ENCODE peak calls at places on chromosomes 6 and 20, in ten cellular contexts. P is CD8-positive, alpha-beta memory T cell; D is heart right ventricle; F is AG04450; K is tibial nerve; W is CD8-positive, alpha-beta T cell; M is Peyer's patch; R is HL-60; T is naive thymus-derived CD4-positive, alpha-beta T cell; Z is CD4-positive, alpha-beta memory T cell. N is an unnamed sample.

GRCh38 chr6:11700118-11700718 is 78.4 kb downstream of the ADTRP start:
- DNase-seq in P (no peak), D (no peak), F (no peak), K (peak), W (no peak), M (no peak), R (no peak), T (peak), Z (no peak), N (no peak)

GRCh38 chr6:44010411-44011349 is 116.6 kb downstream of the MRPL14 start:
- DNase-seq in P (no peak), D (peak), F (peak), K (no peak), W (no peak), M (no peak), R (peak), T (no peak), Z (no peak), N (no peak)

GRCh38 chr6:45832063-45832462 is 183.6 kb downstream of the CLIC5 start:
- DNase-seq in P (no peak), D (no peak), F (no peak), K (no peak), W (no peak), M (no peak), R (no peak), T (no peak), Z (no peak), N (no peak)

GRCh38 chr6:31697555-31697954 is 5.6 kb downstream of the ABHD16A start:
- DNase-seq in P (no peak), D (no peak), F (no peak), K (no peak), W (no peak), M (no peak), R (no peak), T (no peak), Z (no peak), N (no peak)

GRCh38 chr6:123655520-123656306 is 19.0 kb upstream of the TRDN start:
- DNase-seq in P (no peak), D (no peak), F (no peak), K (no peak), W (no peak), M (no peak), R (no peak), T (no peak), Z (no peak), N (no peak)

GRCh38 chr6:71452709-71453108 is 164.1 kb downstream of the OGFRL1 start:
- DNase-seq in P (no peak), D (no peak), F (no peak), K (no peak), W (no peak), M (no peak), R (no peak), T (no peak), Z (no peak), N (no peak)

GRCh38 chr6:25103603-25104002 is 167.8 kb upstream of the RIPOR2 start:
- DNase-seq in P (no peak), D (no peak), F (no peak), K (no peak), W (no peak), M (no peak), R (no peak), T (no peak), Z (no peak), N (no peak)

GRCh38 chr6:21900730-21901129 is 307.2 kb downstream of the SOX4 start:
- DNase-seq in P (no peak), D (no peak), F (no peak), K (no peak), W (no peak), M (no peak), R (no peak), T (no peak), Z (no peak), N (no peak)

GRCh38 chr20:35166242-35166830 is 5.5 kb upstream of the PROCR start:
- DNase-seq in P (no peak), D (peak), F (no peak), K (no peak), W (no peak), M (no peak), R (no peak), T (no peak), Z (no peak), N (peak)

GRCh38 chr6:79630883-79631799 is at the start of gene SH3BGRL2:
- DNase-seq in P (no peak), D (peak), F (peak), K (peak), W (no peak), M (peak), R (no peak), T (no peak), Z (no peak), N (peak)

GRCh38 chr20:38755324-38755910 is 7.2 kb downstream of the ACTR5 start:
- DNase-seq in P (no peak), D (no peak), F (no peak), K (no peak), W (no peak), M (no peak), R (no peak), T (no peak), Z (no peak), N (no peak)

GRCh38 chr6:135182120-135182992 is 1.2 kb downstream of the MYB start:
- DNase-seq in P (peak), D (peak), F (no peak), K (no peak), W (peak), M (peak), R (peak), T (peak), Z (peak), N (no peak)

GRCh38 chr6:155351273-155352129 is 37.2 kb upstream of the TFB1M start:
- DNase-seq in P (no peak), D (no peak), F (no peak), K (no peak), W (no peak), M (no peak), R (no peak), T (no peak), Z (no peak), N (no peak)

GRCh38 chr20:7355056-7355455 is 585.2 kb downstream of the HAO1 start:
- DNase-seq in P (no peak), D (no peak), F (no peak), K (no peak), W (no peak), M (no peak), R (no peak), T (no peak), Z (no peak), N (no peak)

DNA sequence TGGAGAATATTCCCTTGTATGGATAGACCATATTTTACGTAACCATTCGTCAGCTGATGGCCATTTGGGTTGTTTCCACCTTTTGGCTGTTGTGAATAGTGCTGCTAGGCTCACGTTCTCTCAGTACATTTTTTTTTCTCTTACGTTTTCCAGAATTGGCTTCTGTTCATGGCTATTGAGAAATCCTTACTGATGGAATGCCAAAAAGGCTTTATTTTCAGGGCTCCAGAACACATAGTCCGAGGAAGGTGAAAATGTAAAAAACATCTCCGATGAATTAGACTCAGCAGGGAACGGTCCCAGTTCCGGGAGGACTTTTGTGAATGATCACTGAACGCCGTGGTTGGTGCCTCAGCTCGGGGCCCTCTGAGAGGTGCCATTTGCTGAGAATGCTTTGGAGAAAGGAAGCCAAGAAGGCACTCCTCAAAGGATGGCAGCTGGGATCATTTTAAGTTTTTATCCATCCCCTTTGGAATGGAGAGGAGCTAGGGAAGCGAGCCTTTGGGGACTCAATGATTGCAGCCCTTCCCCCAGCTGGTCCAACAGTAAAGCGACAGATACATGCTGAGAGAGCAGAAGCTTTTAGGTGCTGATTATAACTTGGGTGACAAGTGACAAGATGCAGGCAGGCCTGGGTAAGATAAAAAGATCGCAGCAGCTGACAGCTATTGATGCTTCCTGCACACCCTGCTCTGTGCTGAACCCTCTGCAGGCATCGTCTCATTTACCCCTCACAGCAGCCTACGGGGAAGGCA is 133.3 kb upstream of the KCNG1 start:
- DNase-seq in P (no peak), D (no peak), F (peak), K (peak), W (no peak), M (no peak), R (no peak), T (no peak), Z (no peak), N (peak)
- H3K27ac ChIP-seq in P (no peak), D (no peak), F (peak), K (no peak), W (no peak), M (no peak), R (no peak), T (no peak), Z (no peak), N (no peak)

GRCh38 chr6:90413867-90414266 is 117.2 kb upstream of the BACH2 start:
- DNase-seq in P (peak), D (no peak), F (no peak), K (peak), W (peak), M (peak), R (no peak), T (peak), Z (peak), N (no peak)
- H3K4me3 ChIP-seq in P (peak), D (peak), F (peak), K (peak), W (peak), M (peak), R (no peak), T (peak), Z (peak), N (no peak)

GRCh38 chr6:111663692-111664564 is 58.2 kb upstream of the TRAF3IP2 start:
- DNase-seq in P (no peak), D (peak), F (no peak), K (no peak), W (no peak), M (no peak), R (no peak), T (no peak), Z (no peak), N (no peak)

GRCh38 chr6:111661541-111662041 is 55.9 kb upstream of the TRAF3IP2 start:
- DNase-seq in P (no peak), D (peak), F (no peak), K (no peak), W (no peak), M (no peak), R (no peak), T (no peak), Z (no peak), N (no peak)

GRCh38 chr6:111662794-111663231 is 57.1 kb upstream of the TRAF3IP2 start:
- DNase-seq in P (no peak), D (no peak), F (no peak), K (no peak), W (no peak), M (no peak), R (no peak), T (no peak), Z (no peak), N (no peak)

GRCh38 chr6:111663232-111663631 is 57.6 kb upstream of the TRAF3IP2 start:
- DNase-seq in P (no peak), D (peak), F (no peak), K (no peak), W (no peak), M (no peak), R (no peak), T (no peak), Z (no peak), N (no peak)

DNA sequence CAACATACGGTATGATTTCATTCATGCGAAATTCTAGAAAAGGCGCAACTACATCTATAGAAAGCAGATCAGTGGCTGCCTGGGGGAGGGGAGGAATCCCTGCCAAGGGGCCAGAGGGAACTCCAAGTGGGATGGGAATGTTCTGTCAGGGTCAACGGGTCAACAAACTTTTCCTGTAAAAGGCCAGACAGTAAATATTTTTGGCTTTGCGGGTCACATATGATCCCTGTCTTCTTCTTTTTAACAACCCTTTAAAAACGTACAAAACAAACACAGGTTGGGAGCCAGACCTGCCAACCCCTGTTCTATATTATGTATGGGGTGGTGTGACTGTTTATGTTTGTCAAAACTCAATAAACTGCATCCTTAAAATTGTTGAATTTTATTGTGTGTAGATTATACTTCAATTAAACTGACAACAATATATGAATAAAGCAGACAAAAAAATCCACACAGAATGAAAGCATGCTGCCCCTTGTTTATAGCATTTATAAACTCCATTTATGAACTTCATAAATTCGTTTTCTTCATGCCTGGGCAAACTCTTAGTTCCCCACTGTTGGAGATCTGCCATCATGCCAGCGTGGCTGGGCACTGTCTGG is 56.6 kb upstream of the TRAF3IP2 start:
- DNase-seq in P (no peak), D (no peak), F (no peak), K (no peak), W (no peak), M (no peak), R (no peak), T (no peak), Z (no peak), N (no peak)
- H3K27ac ChIP-seq in P (no peak), D (peak), F (no peak), K (peak), W (no peak), M (no peak), R (no peak), T (no peak), Z (no peak), N (no peak)

GRCh38 chr6:111870054-111870750 is 3.0 kb downstream of the FYN start:
- DNase-seq in P (no peak), D (no peak), F (no peak), K (no peak), W (no peak), M (no peak), R (no peak), T (no peak), Z (peak), N (no peak)
- H3K4me3 ChIP-seq in P (peak), D (peak), F (no peak), K (no peak), W (peak), M (peak), R (no peak), T (peak), Z (peak), N (no peak)

DNA sequence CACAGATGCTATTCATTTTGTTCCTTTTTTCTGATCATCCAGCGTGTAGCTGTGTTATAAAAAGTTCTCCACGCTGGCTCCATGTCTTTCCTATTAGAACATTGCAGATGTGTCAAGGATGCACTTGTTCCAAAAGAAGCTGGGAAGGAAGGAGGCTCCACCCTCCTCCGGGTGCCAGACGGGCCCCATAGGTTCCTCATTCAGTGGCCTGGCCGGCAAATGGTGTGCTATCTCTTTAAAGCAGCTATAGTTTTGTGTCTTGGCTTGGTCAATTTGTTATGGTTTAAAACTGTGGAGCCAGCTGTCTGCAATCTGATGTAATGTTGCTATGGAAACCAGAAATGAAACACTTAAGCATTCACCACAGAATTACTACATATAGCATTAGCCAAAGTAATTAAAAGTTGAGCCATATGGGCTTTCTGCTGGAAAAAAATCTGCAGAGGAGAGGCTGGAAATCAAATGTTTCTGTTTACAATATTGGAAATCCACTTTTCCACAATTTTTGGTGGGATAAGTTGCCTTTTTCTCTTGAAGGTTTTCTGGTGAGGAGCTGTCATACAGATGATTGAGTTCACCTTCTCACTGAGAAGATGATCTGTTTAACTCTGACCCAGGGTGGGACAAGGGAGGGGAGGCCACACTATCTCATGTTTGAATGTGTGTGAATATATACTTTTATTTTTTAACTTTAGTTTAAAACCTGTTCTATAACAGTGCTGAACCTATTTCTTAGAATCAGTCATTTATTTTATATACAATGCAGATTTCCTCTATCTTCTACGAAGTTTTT is 167.3 kb downstream of the SASH1 start:
- DNase-seq in P (no peak), D (peak), F (peak), K (peak), W (no peak), M (no peak), R (peak), T (no peak), Z (no peak), N (no peak)
- H3K27ac ChIP-seq in P (no peak), D (peak), F (peak), K (peak), W (no peak), M (peak), R (no peak), T (no peak), Z (no peak), N (peak)

GRCh38 chr6:93779086-93779858 is 359.9 kb upstream of the EPHA7 start:
- DNase-seq in P (no peak), D (peak), F (no peak), K (peak), W (no peak), M (no peak), R (no peak), T (no peak), Z (no peak), N (no peak)
- H3K4me3 ChIP-seq in P (no peak), D (peak), F (no peak), K (no peak), W (no peak), M (no peak), R (no peak), T (no peak), Z (no peak), N (no peak)

N was measured in lung.